ENCODE peak calls at places on chromosomes 12 and 14, in ten cellular contexts. One of them, this sample, is unnamed.

GRCh38 chr12:15278816-15279658 is 43.3 kb upstream of the PTPRO start:
- DNase-seq in activated CD8-positive, alpha-beta memory T cell treated with anti-CD3 and anti-CD28 coated beads for 24 hours: no peak
- DNase-seq in progenitor cell of endocrine pancreas: no peak
- DNase-seq in epithelial cell of prostate: peak
- DNase-seq in mammary epithelial cell: peak
- DNase-seq in posterior cingulate gyrus: peak
- DNase-seq in NCI-H345: no peak
- DNase-seq in T-helper 2 cell: no peak
- DNase-seq in GM19239: no peak
- DNase-seq in hypothalamus: no peak
- DNase-seq in this sample: no peak

GRCh38 chr14:75833326-75834020 is 148.3 kb downstream of the TGFB3 start:
- DNase-seq in NCI-H345: no peak
- DNase-seq in GM19239: no peak
- DNase-seq in mammary epithelial cell: no peak
- DNase-seq in posterior cingulate gyrus: no peak
- DNase-seq in progenitor cell of endocrine pancreas: no peak
- DNase-seq in epithelial cell of prostate: no peak
- DNase-seq in activated CD8-positive, alpha-beta memory T cell treated with anti-CD3 and anti-CD28 coated beads for 24 hours: no peak
- DNase-seq in T-helper 2 cell: no peak
- DNase-seq in hypothalamus: no peak
- DNase-seq in this sample: no peak

GRCh38 chr12:14873440-14874185 is 12.0 kb downstream of the MGP start:
- DNase-seq in NCI-H345: no peak
- DNase-seq in hypothalamus: no peak
- DNase-seq in epithelial cell of prostate: no peak
- DNase-seq in posterior cingulate gyrus: no peak
- DNase-seq in activated CD8-positive, alpha-beta memory T cell treated with anti-CD3 and anti-CD28 coated beads for 24 hours: no peak
- DNase-seq in GM19239: no peak
- DNase-seq in mammary epithelial cell: no peak
- DNase-seq in progenitor cell of endocrine pancreas: no peak
- DNase-seq in T-helper 2 cell: no peak
- DNase-seq in this sample: no peak

GRCh38 chr12:23851602-23852001 is 97.9 kb downstream of the SOX5 start:
- DNase-seq in mammary epithelial cell: no peak
- DNase-seq in activated CD8-positive, alpha-beta memory T cell treated with anti-CD3 and anti-CD28 coated beads for 24 hours: no peak
- DNase-seq in NCI-H345: no peak
- DNase-seq in progenitor cell of endocrine pancreas: no peak
- DNase-seq in posterior cingulate gyrus: no peak
- DNase-seq in epithelial cell of prostate: no peak
- DNase-seq in T-helper 2 cell: no peak
- DNase-seq in hypothalamus: no peak
- DNase-seq in GM19239: no peak
- DNase-seq in this sample: no peak

GRCh38 chr12:62517887-62518286 is 51.3 kb downstream of the MON2 start:
- DNase-seq in NCI-H345: no peak
- DNase-seq in T-helper 2 cell: no peak
- DNase-seq in hypothalamus: no peak
- DNase-seq in posterior cingulate gyrus: no peak
- DNase-seq in progenitor cell of endocrine pancreas: no peak
- DNase-seq in activated CD8-positive, alpha-beta memory T cell treated with anti-CD3 and anti-CD28 coated beads for 24 hours: no peak
- DNase-seq in epithelial cell of prostate: no peak
- DNase-seq in GM19239: no peak
- DNase-seq in mammary epithelial cell: no peak
- DNase-seq in this sample: no peak

GRCh38 chr14:26597136-26598080 is at the start of gene NOVA1:
- DNase-seq in NCI-H345: peak
- DNase-seq in T-helper 2 cell: no peak
- DNase-seq in GM19239: no peak
- DNase-seq in posterior cingulate gyrus: peak
- DNase-seq in progenitor cell of endocrine pancreas: peak
- DNase-seq in activated CD8-positive, alpha-beta memory T cell treated with anti-CD3 and anti-CD28 coated beads for 24 hours: no peak
- DNase-seq in mammary epithelial cell: no peak
- DNase-seq in hypothalamus: peak
- DNase-seq in epithelial cell of prostate: no peak
- DNase-seq in this sample: no peak

GRCh38 chr14:103721334-103722120 is 5.9 kb downstream of the ZFYVE21 start:
- DNase-seq in activated CD8-positive, alpha-beta memory T cell treated with anti-CD3 and anti-CD28 coated beads for 24 hours: no peak
- DNase-seq in posterior cingulate gyrus: peak
- DNase-seq in epithelial cell of prostate: peak
- DNase-seq in NCI-H345: no peak
- DNase-seq in progenitor cell of endocrine pancreas: no peak
- DNase-seq in mammary epithelial cell: peak
- DNase-seq in T-helper 2 cell: no peak
- DNase-seq in GM19239: no peak
- DNase-seq in hypothalamus: no peak
- DNase-seq in this sample: no peak

GRCh38 chr14:58298880-58299664 is 717 bp downstream of the ARID4A start:
- DNase-seq in progenitor cell of endocrine pancreas: peak
- DNase-seq in hypothalamus: peak
- DNase-seq in mammary epithelial cell: no peak
- DNase-seq in posterior cingulate gyrus: peak
- DNase-seq in GM19239: no peak
- DNase-seq in epithelial cell of prostate: no peak
- DNase-seq in activated CD8-positive, alpha-beta memory T cell treated with anti-CD3 and anti-CD28 coated beads for 24 hours: peak
- DNase-seq in T-helper 2 cell: peak
- DNase-seq in NCI-H345: peak
- DNase-seq in this sample: no peak

GRCh38 chr14:80059041-80059440 is 152.3 kb downstream of the DIO2 start:
- DNase-seq in posterior cingulate gyrus: no peak
- DNase-seq in epithelial cell of prostate: no peak
- DNase-seq in progenitor cell of endocrine pancreas: no peak
- DNase-seq in hypothalamus: no peak
- DNase-seq in NCI-H345: no peak
- DNase-seq in activated CD8-positive, alpha-beta memory T cell treated with anti-CD3 and anti-CD28 coated beads for 24 hours: no peak
- DNase-seq in mammary epithelial cell: no peak
- DNase-seq in GM19239: no peak
- DNase-seq in T-helper 2 cell: no peak
- DNase-seq in this sample: no peak

GRCh38 chr14:104003616-104004015 is 61.3 kb upstream of the RD3L start:
- DNase-seq in activated CD8-positive, alpha-beta memory T cell treated with anti-CD3 and anti-CD28 coated beads for 24 hours: no peak
- DNase-seq in T-helper 2 cell: no peak
- DNase-seq in GM19239: no peak
- DNase-seq in mammary epithelial cell: no peak
- DNase-seq in hypothalamus: no peak
- DNase-seq in posterior cingulate gyrus: no peak
- DNase-seq in epithelial cell of prostate: no peak
- DNase-seq in NCI-H345: no peak
- DNase-seq in progenitor cell of endocrine pancreas: no peak
- DNase-seq in this sample: no peak

GRCh38 chr14:61489002-61489401 is 167.6 kb downstream of the PRKCH start:
- DNase-seq in mammary epithelial cell: no peak
- DNase-seq in hypothalamus: no peak
- DNase-seq in NCI-H345: no peak
- DNase-seq in T-helper 2 cell: no peak
- DNase-seq in activated CD8-positive, alpha-beta memory T cell treated with anti-CD3 and anti-CD28 coated beads for 24 hours: no peak
- DNase-seq in epithelial cell of prostate: no peak
- DNase-seq in posterior cingulate gyrus: no peak
- DNase-seq in progenitor cell of endocrine pancreas: no peak
- DNase-seq in GM19239: no peak
- DNase-seq in this sample: no peak

GRCh38 chr12:102948941-102949352 is 8.5 kb upstream of the ASCL1 start:
- DNase-seq in T-helper 2 cell: no peak
- DNase-seq in posterior cingulate gyrus: peak
- DNase-seq in mammary epithelial cell: no peak
- DNase-seq in hypothalamus: no peak
- DNase-seq in epithelial cell of prostate: no peak
- DNase-seq in activated CD8-positive, alpha-beta memory T cell treated with anti-CD3 and anti-CD28 coated beads for 24 hours: peak
- DNase-seq in progenitor cell of endocrine pancreas: peak
- DNase-seq in NCI-H345: peak
- DNase-seq in GM19239: no peak
- DNase-seq in this sample: peak

GRCh38 chr14:49945448-49946319 is 52.8 kb downstream of the ARF6 start:
- DNase-seq in posterior cingulate gyrus: no peak
- DNase-seq in epithelial cell of prostate: no peak
- DNase-seq in GM19239: no peak
- DNase-seq in hypothalamus: no peak
- DNase-seq in T-helper 2 cell: no peak
- DNase-seq in mammary epithelial cell: no peak
- DNase-seq in progenitor cell of endocrine pancreas: no peak
- DNase-seq in activated CD8-positive, alpha-beta memory T cell treated with anti-CD3 and anti-CD28 coated beads for 24 hours: peak
- DNase-seq in NCI-H345: no peak
- DNase-seq in this sample: no peak

GRCh38 chr14:60151715-60152114 is 13.5 kb downstream of the DHRS7 start:
- DNase-seq in mammary epithelial cell: peak
- DNase-seq in T-helper 2 cell: peak
- DNase-seq in GM19239: no peak
- DNase-seq in progenitor cell of endocrine pancreas: no peak
- DNase-seq in posterior cingulate gyrus: peak
- DNase-seq in activated CD8-positive, alpha-beta memory T cell treated with anti-CD3 and anti-CD28 coated beads for 24 hours: peak
- DNase-seq in NCI-H345: peak
- DNase-seq in epithelial cell of prostate: peak
- DNase-seq in hypothalamus: peak
- DNase-seq in this sample: peak

GRCh38 chr12:81963026-81963425 is 203.9 kb upstream of the PPFIA2 start:
- DNase-seq in posterior cingulate gyrus: no peak
- DNase-seq in GM19239: no peak
- DNase-seq in epithelial cell of prostate: no peak
- DNase-seq in progenitor cell of endocrine pancreas: no peak
- DNase-seq in NCI-H345: no peak
- DNase-seq in activated CD8-positive, alpha-beta memory T cell treated with anti-CD3 and anti-CD28 coated beads for 24 hours: no peak
- DNase-seq in mammary epithelial cell: no peak
- DNase-seq in hypothalamus: no peak
- DNase-seq in T-helper 2 cell: no peak
- DNase-seq in this sample: no peak